ENCODE peak calls at places on chromosomes 3 and 15, in four cellular contexts. S is dorsolateral prefrontal cortex, B is OCI-LY7, X is choroid plexus epithelial cell. K is an unnamed sample.

GRCh38 chr15:41992803-41993190 is 20.4 kb upstream of the EHD4 start:
- DNase-seq in S (no peak), X (no peak), B (no peak), K (no peak)

GRCh38 chr3:171277456-171278406 is 182.5 kb downstream of the TNIK start:
- DNase-seq in X (no peak), B (no peak), S (no peak), K (no peak)

GRCh38 chr15:67370206-67370954 is 115.8 kb downstream of the IQCH start:
- DNase-seq in B (no peak), S (no peak), X (no peak), K (no peak)

GRCh38 chr3:152497457-152497856 is 228.7 kb downstream of the MBNL1 start:
- DNase-seq in X (peak), B (no peak), S (no peak), K (peak)

GRCh38 chr3:182596673-182597410 is 196.5 kb upstream of the ATP11B start:
- DNase-seq in B (no peak), X (no peak), S (no peak), K (no peak)

GRCh38 chr3:134487406-134487805 is 1.5 kb downstream of the CEP63 start:
- DNase-seq in X (no peak), S (no peak), B (peak), K (peak)

GRCh38 chr3:72031581-72031980 is 246.6 kb upstream of the PROK2 start:
- DNase-seq in B (no peak), X (peak), S (peak), K (peak)

GRCh38 chr3:122392868-122393844 is 9.2 kb downstream of the FAM162A start:
- DNase-seq in X (peak), B (peak), S (no peak), K (peak)

GRCh38 chr3:14299767-14300166 is 102.6 kb upstream of the SLC6A6 start:
- DNase-seq in B (peak), S (no peak), X (no peak), K (no peak)

GRCh38 chr3:101984356-101984755 is 135.0 kb downstream of the NFKBIZ start:
- DNase-seq in S (no peak), X (no peak), B (no peak), K (no peak)

GRCh38 chr3:193771011-193771697 is 178.1 kb downstream of the OPA1 start:
- DNase-seq in S (no peak), B (no peak), X (no peak), K (no peak)

GRCh38 chr3:130892759-130893239 is 1.1 kb upstream of the ATP2C1 start:
- DNase-seq in X (peak), B (peak), S (peak), K (peak)

GRCh38 chr3:32383136-32383711 is 8.4 kb upstream of the CMTM7 start:
- DNase-seq in S (no peak), B (no peak), X (no peak), K (peak)

GRCh38 chr3:62201438-62202035 is 171.8 kb downstream of the FEZF2 start:
- DNase-seq in S (no peak), B (peak), X (peak), K (no peak)

GRCh38 chr3:36362973-36363372 is 17.3 kb upstream of the STAC start:
- DNase-seq in S (no peak), X (peak), B (no peak), K (peak)

GRCh38 chr3:172517859-172518466 is 5.3 kb downstream of the TNFSF10 start:
- DNase-seq in X (no peak), B (no peak), S (no peak), K (no peak)

GRCh38 chr15:76964157-76964556 is 30.8 kb upstream of the PSTPIP1 start:
- DNase-seq in X (peak), S (no peak), B (no peak), K (no peak)

GRCh38 chr3:37591130-37591865 is 270.4 kb upstream of the CTDSPL start:
- DNase-seq in S (no peak), X (no peak), B (no peak), K (no peak)

GRCh38 chr3:127043731-127044510 is 61.0 kb downstream of the PLXNA1 start:
- DNase-seq in B (no peak), S (no peak), X (no peak), K (no peak)

GRCh38 chr3:178420033-178420432 is 116.2 kb upstream of the KCNMB2 start:
- DNase-seq in B (no peak), X (no peak), S (no peak), K (no peak)

GRCh38 chr3:55558316-55558715 is 71.2 kb upstream of the WNT5A start:
- DNase-seq in B (no peak), S (no peak), X (peak), K (no peak)

GRCh38 chr15:69881760-69882159 is 216.0 kb downstream of the TLE3 start:
- DNase-seq in S (peak), X (no peak), B (peak), K (no peak)

GRCh38 chr3:171867976-171868375 is 24.8 kb downstream of the TMEM212 start:
- DNase-seq in X (no peak), B (peak), S (no peak), K (no peak)

GRCh38 chr3:194103475-194103874 is 32.5 kb upstream of the HES1 start:
- DNase-seq in X (no peak), B (peak), S (no peak), K (no peak)

GRCh38 chr3:58564456-58565160 is 12.6 kb downstream of the FAM107A start:
- DNase-seq in X (peak), B (no peak), S (no peak), K (peak)

GRCh38 chr3:120741837-120742197 is 499 bp downstream of the RABL3 start:
- DNase-seq in B (no peak), S (no peak), X (no peak), K (no peak)

DNA sequence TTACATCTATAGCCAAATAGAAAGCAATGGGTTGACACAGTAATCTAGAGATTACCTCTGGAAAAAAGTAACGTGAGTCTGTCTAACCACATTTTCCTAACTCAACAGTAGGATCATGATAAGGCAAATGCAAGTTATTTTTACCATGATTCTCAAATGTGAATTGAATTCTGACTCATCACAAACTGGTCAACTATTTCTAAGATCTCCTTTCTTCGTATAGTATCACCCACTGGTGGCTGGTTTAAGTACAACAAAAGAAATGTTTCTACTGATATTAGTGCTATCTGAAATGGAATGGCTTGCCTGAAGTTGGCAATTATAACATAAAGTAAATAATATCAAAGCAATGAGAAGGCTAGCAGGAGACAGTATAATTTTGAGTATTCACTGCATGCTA is 102.2 kb downstream of the ABI3BP start:
- DNase-seq in S (no peak), X (peak), B (no peak), K (peak)
- TF ChIP-seq CTCF in S (no peak), X (peak), B (no peak), K (peak)

DNA sequence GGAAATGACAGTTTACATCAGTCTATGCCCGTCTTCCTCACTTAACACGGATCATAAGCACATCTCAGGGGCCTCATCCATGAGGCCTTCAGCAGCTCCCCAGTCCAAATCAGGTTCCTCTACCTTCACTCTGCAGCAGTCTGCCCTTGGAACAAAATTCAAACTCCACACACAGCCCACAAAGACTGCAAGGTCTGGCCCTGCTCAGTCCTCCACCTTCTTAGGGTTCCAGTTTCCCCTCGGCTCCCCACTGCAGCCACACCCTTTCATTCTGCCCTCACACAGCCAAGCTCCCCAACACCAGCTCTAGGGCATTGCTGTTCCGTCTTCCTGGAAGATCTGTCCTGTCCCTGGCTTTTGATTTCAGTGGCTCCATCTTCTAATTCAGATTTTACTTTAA is 95.2 kb upstream of the IQSEC1 start:
- DNase-seq in X (no peak), S (no peak), B (no peak), K (no peak)
- H3K4me3 ChIP-seq in X (no peak), S (no peak), B (no peak), K (no peak)

GRCh38 chr3:184808021-184808420 is 3.9 kb upstream of the VPS8 start:
- DNase-seq in B (peak), S (no peak), X (no peak), K (no peak)
- TF ChIP-seq CTCF in B (peak), S (no peak), X (peak), K (peak)

GRCh38 chr15:100879046-100879445 is 585 bp upstream of the ALDH1A3 start:
- DNase-seq in S (no peak), B (no peak), X (peak), K (no peak)
- H3K4me3 ChIP-seq in S (peak), B (no peak), X (peak), K (no peak)

GRCh38 chr15:65037279-65037678 is 7.8 kb upstream of the MTFMT start:
- DNase-seq in X (no peak), S (no peak), B (no peak), K (no peak)

GRCh38 chr15:65034719-65035118 is 5.3 kb upstream of the MTFMT start:
- DNase-seq in B (no peak), S (no peak), X (no peak), K (no peak)

GRCh38 chr15:65032823-65033537 is 3.5 kb upstream of the MTFMT start:
- DNase-seq in S (peak), B (peak), X (peak), K (peak)

GRCh38 chr15:65029736-65030208 is 333 bp upstream of the MTFMT start:
- DNase-seq in S (no peak), B (no peak), X (no peak), K (no peak)

GRCh38 chr15:65033659-65034269 is 4.3 kb upstream of the MTFMT start:
- DNase-seq in X (peak), S (no peak), B (peak), K (peak)
- TF ChIP-seq CTCF in X (peak), S (peak), B (peak), K (peak)

DNA sequence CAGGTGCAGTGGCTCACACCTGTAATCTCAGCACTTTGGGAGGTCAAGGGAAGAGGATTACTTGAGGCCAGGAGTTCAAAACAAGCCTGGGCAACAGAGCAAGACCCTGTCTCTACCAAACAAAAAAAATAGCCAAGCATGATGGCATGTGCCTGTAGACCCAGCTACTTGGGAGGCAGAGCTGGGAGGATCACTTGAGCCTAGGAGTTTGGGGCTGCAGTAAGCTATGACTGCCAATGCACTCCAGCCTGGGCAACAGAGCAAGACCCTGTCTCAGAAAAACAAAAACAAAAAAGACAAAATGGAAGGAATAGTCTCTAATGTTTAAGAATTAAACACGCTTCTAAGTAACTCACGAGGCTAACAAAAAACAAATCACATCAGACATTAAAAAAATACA is 106.5 kb downstream of the DLG1 start:
- DNase-seq in S (no peak), X (no peak), B (no peak), K (no peak)
- H3K4me3 ChIP-seq in S (no peak), X (no peak), B (no peak), K (no peak)